ENCODE peak calls at places on chromosomes 4 and X, in ten cellular contexts. X is CD8-positive, alpha-beta memory T cell; Q is GM06990; M is pancreas; A is CD8-positive, alpha-beta T cell; N is NT2/D1; W is endodermal cell; S is lower lobe of right lung; U is body of pancreas; B is PC-3. C is an unnamed sample.
A peak's percentile ranks its signal among the peaks of the same experiment; 100 is the strongest.

GRCh38 chrX:67787196-67787595 is 243.4 kb downstream of the AR start:
- DNase-seq in X (no peak), Q (no peak), M (no peak), A (no peak), N (no peak), W (no peak), S (no peak), U (no peak), B (no peak), C (no peak)

GRCh38 chr4:36187723-36188333 is 56.5 kb downstream of the ARAP2 start:
- DNase-seq in X (no peak), Q (no peak), M (no peak), A (no peak), N (peak; percentile 9), W (peak; percentile 70), S (no peak), U (no peak), B (peak; percentile 47), C (no peak)

GRCh38 chr4:132227349-132228165 is 921.5 kb upstream of the PCDH10 start:
- DNase-seq in X (no peak), Q (no peak), M (peak; percentile 63), A (no peak), N (peak; percentile 51), W (peak; percentile 93), S (no peak), U (peak; percentile 57), B (peak; percentile 76), C (no peak)

GRCh38 chr4:67393699-67394281 is 151.5 kb downstream of the CENPC start:
- DNase-seq in X (no peak), Q (peak; percentile 9), M (no peak), A (no peak), N (peak; percentile 16), W (no peak), S (no peak), U (no peak), B (peak; percentile 78), C (no peak)

GRCh38 chr4:41977709-41978108 is 3.8 kb upstream of the DCAF4L1 start:
- DNase-seq in X (no peak), Q (no peak), M (no peak), A (no peak), N (no peak), W (no peak), S (no peak), U (no peak), B (no peak), C (no peak)

GRCh38 chrX:123601437-123601836 is 131.4 kb downstream of the THOC2 start:
- DNase-seq in X (no peak), Q (no peak), M (no peak), A (no peak), N (no peak), W (no peak), S (no peak), U (no peak), B (no peak), C (no peak)

GRCh38 chr4:15470149-15470520 is 453 bp downstream of the CC2D2A start:
- DNase-seq in X (no peak), Q (no peak), M (no peak), A (no peak), N (no peak), W (no peak), S (no peak), U (no peak), B (no peak), C (no peak)

GRCh38 chr4:153450545-153450917 is 15.6 kb upstream of the TMEM131L start:
- DNase-seq in X (no peak), Q (no peak), M (no peak), A (no peak), N (no peak), W (peak; percentile 4), S (no peak), U (no peak), B (no peak), C (no peak)

GRCh38 chr4:140188975-140189374 is 35.0 kb upstream of the MAML3 start:
- DNase-seq in X (no peak), Q (no peak), M (no peak), A (no peak), N (no peak), W (no peak), S (peak; percentile 49), U (no peak), B (peak; percentile 23), C (no peak)

GRCh38 chrX:129823115-129823514 is 20.6 kb downstream of the ZDHHC9 start:
- DNase-seq in X (peak; percentile 27), Q (no peak), M (no peak), A (peak; percentile 31), N (peak; percentile 5), W (peak; percentile 60), S (no peak), U (no peak), B (peak; percentile 61), C (no peak)

GRCh38 chrX:38260231-38260630 is 39.6 kb upstream of the SRPX start:
- DNase-seq in X (no peak), Q (no peak), M (no peak), A (no peak), N (peak; percentile 36), W (peak; percentile 76), S (no peak), U (peak; percentile 23), B (peak; percentile 64), C (no peak)

GRCh38 chr4:88963817-88964216 is 93.2 kb downstream of the FAM13A start:
- DNase-seq in X (no peak), Q (no peak), M (no peak), A (no peak), N (no peak), W (no peak), S (no peak), U (no peak), B (peak; percentile 79), C (no peak)

GRCh38 chrX:115311666-115312065 is 22.2 kb downstream of the LUZP4 start:
- DNase-seq in X (no peak), Q (peak; percentile 18), M (peak; percentile 58), A (no peak), N (no peak), W (peak; percentile 96), S (no peak), U (no peak), B (no peak), C (no peak)

GRCh38 chrX:101337776-101338271 is 10.7 kb downstream of the TIMM8A start:
- DNase-seq in X (no peak), Q (no peak), M (no peak), A (no peak), N (no peak), W (no peak), S (no peak), U (no peak), B (no peak), C (no peak)

GRCh38 chr4:110518889-110519490 is 43.0 kb downstream of the ENPEP start:
- DNase-seq in X (peak; percentile 6), Q (no peak), M (no peak), A (peak; percentile 6), N (no peak), W (peak; percentile 66), S (no peak), U (peak; percentile 29), B (peak; percentile 45), C (no peak)

DNA sequence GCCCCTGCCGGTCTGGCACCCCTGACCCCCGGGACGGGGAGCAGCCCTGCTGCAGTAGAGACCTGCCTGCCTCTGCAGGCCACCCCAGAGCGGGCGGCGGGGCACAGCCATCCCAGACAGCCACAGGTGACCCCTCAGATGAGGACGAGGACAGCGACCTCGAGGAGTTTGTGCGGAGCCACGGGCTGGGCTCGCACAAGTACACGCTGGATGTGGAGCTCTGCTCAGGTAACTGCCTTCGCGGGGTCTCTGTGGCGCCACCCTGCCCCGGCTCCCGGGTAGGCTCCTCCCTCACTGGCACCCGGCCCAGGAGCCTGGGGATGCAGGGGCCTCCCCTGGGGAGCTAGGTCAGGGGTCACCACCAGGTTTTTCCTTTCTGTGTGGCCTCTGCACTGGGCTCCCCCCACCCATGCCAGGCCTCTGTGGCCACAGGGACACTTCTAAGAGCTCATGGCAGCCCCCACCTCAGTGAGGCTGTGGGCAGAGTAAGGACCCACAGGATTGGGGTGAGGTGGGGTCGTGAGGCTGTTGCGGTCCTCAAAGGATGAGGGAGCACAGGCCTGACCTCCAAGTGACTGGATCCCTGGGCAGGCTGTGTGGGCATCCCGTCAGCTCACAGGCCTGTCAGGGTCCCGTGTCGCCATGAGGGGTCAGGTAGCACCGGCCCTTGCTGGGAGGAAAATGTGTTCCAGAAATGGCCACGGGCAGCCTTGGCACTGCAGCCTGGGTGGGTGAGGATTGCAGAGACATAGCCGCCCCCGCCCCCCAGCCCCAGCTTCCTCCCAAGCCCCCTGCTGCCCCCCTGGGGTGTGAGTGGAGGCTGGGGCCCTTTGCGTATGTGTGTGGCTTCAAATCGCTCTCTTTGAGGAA is 6.4 kb downstream of the UVSSA start:
- DNase-seq in X (no peak), Q (no peak), M (peak; percentile 75), A (no peak), N (no peak), W (no peak), S (no peak), U (no peak), B (no peak), C (no peak)
- H3K36me3 ChIP-seq in X (no peaks in the 10 kb centered on the region), Q (peaks cover 28% of the 10 kb centered on the region), M (no peaks in the 10 kb centered on the region), A (peaks cover 2% of the 10 kb centered on the region), N (peaks cover 88% of the 10 kb centered on the region), W (peaks cover 41% of the 10 kb centered on the region), S (peaks cover 75% of the 10 kb centered on the region), U (no peaks in the 10 kb centered on the region), B (no peaks in the 10 kb centered on the region), C (peaks cover 22% of the 10 kb centered on the region)

GRCh38 chrX:23705235-23705634 is 37.8 kb downstream of the ACOT9 start:
- DNase-seq in X (no peak), Q (no peak), M (no peak), A (no peak), N (no peak), W (no peak), S (no peak), U (no peak), B (no peak), C (no peak)
- H3K36me3 ChIP-seq in X (no peaks in the 10 kb centered on the region), Q (no peaks in the 10 kb centered on the region), M (no peaks in the 10 kb centered on the region), A (no peaks in the 10 kb centered on the region), N (peaks cover 66% of the 10 kb centered on the region), W (peaks cover 42% of the 10 kb centered on the region), S (peaks cover 68% of the 10 kb centered on the region), U (no peaks in the 10 kb centered on the region), B (peaks cover 30% of the 10 kb centered on the region), C (no peaks in the 10 kb centered on the region)

DNA sequence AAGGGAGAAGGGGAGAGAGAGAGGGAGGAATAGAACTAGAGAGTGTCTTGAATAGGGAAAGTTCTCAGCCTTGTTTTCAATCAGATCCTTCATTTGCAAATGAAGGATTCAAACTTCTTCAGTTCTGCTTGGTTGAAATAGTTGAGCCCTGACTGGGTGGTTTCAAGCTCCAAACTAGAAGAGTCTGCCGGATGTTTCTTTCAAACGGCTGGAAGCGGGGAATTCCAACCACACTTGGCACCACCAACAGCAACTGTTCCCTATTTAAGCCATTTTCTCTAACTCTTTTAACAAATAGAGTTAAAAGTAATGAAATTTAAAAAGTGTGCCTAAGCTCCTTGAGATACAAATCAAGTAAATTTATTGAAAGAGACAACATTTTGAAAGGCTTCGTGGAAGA is 67.5 kb upstream of the DDX60 start:
- DNase-seq in X (no peak), Q (no peak), M (no peak), A (no peak), N (peak; percentile 13), W (no peak), S (no peak), U (no peak), B (no peak), C (no peak)
- H3K36me3 ChIP-seq in X (peaks cover 18% of the 10 kb centered on the region), Q (no peaks in the 10 kb centered on the region), M (no peaks in the 10 kb centered on the region), A (peaks cover 30% of the 10 kb centered on the region), N (no peaks in the 10 kb centered on the region), W (no peaks in the 10 kb centered on the region), S (peaks cover 70% of the 10 kb centered on the region), U (no peaks in the 10 kb centered on the region), B (no peaks in the 10 kb centered on the region), C (no peaks in the 10 kb centered on the region)

DNA sequence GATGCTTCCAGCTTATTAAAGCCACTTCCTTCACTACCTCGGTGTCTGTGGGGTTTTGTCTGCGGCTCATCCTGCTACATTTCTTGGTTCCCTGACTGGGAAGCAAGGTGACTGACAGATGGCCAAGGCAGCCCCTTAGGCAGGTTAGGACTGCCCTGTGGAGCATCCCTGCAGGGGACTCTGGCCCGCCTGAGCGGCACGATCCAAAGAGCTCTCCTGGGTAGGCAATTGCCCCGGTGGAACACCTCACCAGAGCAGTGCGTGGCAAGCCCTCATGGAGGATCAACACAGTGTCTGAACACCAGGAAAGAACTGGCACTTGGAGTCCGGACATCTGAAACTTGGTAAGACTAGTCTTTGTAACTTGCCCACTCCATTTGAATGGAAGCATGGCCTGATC is 1143.4 kb downstream of the ARAP2 start:
- DNase-seq in X (no peak), Q (no peak), M (peak; percentile 52), A (no peak), N (no peak), W (no peak), S (no peak), U (no peak), B (no peak), C (no peak)
- H3K36me3 ChIP-seq in X (no peaks in the 10 kb centered on the region), Q (no peaks in the 10 kb centered on the region), M (no peaks in the 10 kb centered on the region), A (no peaks in the 10 kb centered on the region), N (no peaks in the 10 kb centered on the region), W (no peaks in the 10 kb centered on the region), S (no peaks in the 10 kb centered on the region), U (no peaks in the 10 kb centered on the region), B (no peaks in the 10 kb centered on the region), C (no peaks in the 10 kb centered on the region)